ENCODE peak calls at places on chromosomes 2 and 18, in seven cellular contexts. T is IMR-90, H is neuronal stem cell, M is mesenchymal stem cell, K is H9, V is trophoblast cell, J is H1. C is an unnamed sample.

GRCh38 chr2:34578641-34579040 is 979.5 kb upstream of the FAM98A start:
- DNase-seq in T (no peak), M (no peak), K (no peak), J (no peak), V (no peak), H (no peak), C (peak; percentile 1)

GRCh38 chr2:239697765-239698164 is 296.9 kb upstream of the HDAC4 start:
- DNase-seq in J (no peak), K (no peak), H (no peak), T (no peak), M (no peak), V (no peak), C (no peak)

GRCh38 chr2:218871345-218872302 is 9.0 kb upstream of the WNT10A start:
- DNase-seq in J (no peak), V (no peak), H (no peak), T (no peak), M (no peak), K (no peak), C (no peak)

GRCh38 chr2:28217042-28217740 is 175.5 kb upstream of the FOSL2 start:
- DNase-seq in M (no peak), K (no peak), T (no peak), V (no peak), J (no peak), H (no peak), C (no peak)

GRCh38 chr18:31701752-31702151 is 17.4 kb upstream of the B4GALT6 start:
- DNase-seq in K (no peak), T (no peak), M (no peak), J (no peak), H (no peak), V (no peak), C (no peak)

GRCh38 chr2:7010376-7010775 is 93.2 kb downstream of the RNF144A start:
- DNase-seq in T (peak; percentile 3), H (no peak), J (no peak), V (no peak), K (no peak), M (peak; percentile 85), C (no peak)

GRCh38 chr2:239825705-239825979 is 199.5 kb downstream of the NDUFA10 start:
- DNase-seq in V (no peak), M (no peak), T (no peak), H (no peak), K (peak; percentile 13), J (no peak), C (no peak)

GRCh38 chr2:241156997-241157441 is 6.8 kb downstream of the PPP1R7 start:
- DNase-seq in V (no peak), H (no peak), T (no peak), J (no peak), K (no peak), M (no peak), C (peak; percentile 19)

GRCh38 chr2:156769802-156770201 is 333.6 kb downstream of the GPD2 start:
- DNase-seq in T (no peak), K (no peak), M (no peak), V (no peak), H (no peak), J (no peak), C (no peak)

GRCh38 chr18:79400591-79401381 is 5.1 kb downstream of the NFATC1 start:
- DNase-seq in K (no peak), J (no peak), T (no peak), V (no peak), M (no peak), H (no peak), C (no peak)

GRCh38 chr2:201257941-201258665 is 2.2 kb upstream of the CASP8 start:
- DNase-seq in H (no peak), J (no peak), V (peak; percentile 4), M (peak; percentile 89), K (peak; percentile 55), T (peak; percentile 79), C (peak; percentile 78)

GRCh38 chr18:55753643-55754255 is 165.8 kb upstream of the TCF4 start:
- DNase-seq in H (no peak), V (peak; percentile 40), K (no peak), M (no peak), T (peak; percentile 45), J (no peak), C (no peak)

GRCh38 chr18:47709556-47709955 is 220.9 kb downstream of the SMAD2 start:
- DNase-seq in T (no peak), M (no peak), K (no peak), H (no peak), V (no peak), J (no peak), C (no peak)

GRCh38 chr2:96315400-96316071 is 9.6 kb upstream of the ITPRIPL1 start:
- DNase-seq in J (no peak), M (peak; percentile 53), K (no peak), V (no peak), T (peak; percentile 71), H (no peak), C (peak; percentile 43)

GRCh38 chr2:45329045-45329677 is 281.9 kb downstream of the SRBD1 start:
- DNase-seq in M (peak; percentile 41), H (no peak), T (peak; percentile 45), J (no peak), V (no peak), K (peak; percentile 37), C (peak; percentile 70)

GRCh38 chr18:56199580-56200320 is 438.6 kb downstream of the TXNL1 start:
- DNase-seq in T (no peak), J (no peak), K (no peak), M (no peak), H (no peak), V (no peak), C (no peak)

GRCh38 chr2:101361079-101361478 is 26.2 kb downstream of the CREG2 start:
- DNase-seq in H (no peak), K (no peak), M (no peak), J (no peak), V (no peak), T (no peak), C (no peak)

GRCh38 chr18:49731860-49732311 is 81.4 kb downstream of the ACAA2 start:
- DNase-seq in V (peak; percentile 90), K (no peak), T (no peak), H (no peak), J (no peak), M (no peak), C (peak; percentile 35)

GRCh38 chr2:40197121-40197520 is 254.8 kb downstream of the SLC8A1 start:
- DNase-seq in V (no peak), H (no peak), T (no peak), J (no peak), K (no peak), M (no peak), C (no peak)

GRCh38 chr2:156110890-156111289 is 221.6 kb downstream of the NR4A2 start:
- DNase-seq in V (peak; percentile 56), K (peak; percentile 62), M (peak; percentile 4), H (no peak), T (no peak), J (peak; percentile 60), C (peak; percentile 79)

GRCh38 chr2:218020281-218020680 is 17.5 kb upstream of the TNS1 start:
- DNase-seq in T (no peak), V (no peak), K (no peak), J (no peak), H (no peak), M (no peak), C (no peak)

GRCh38 chr2:72953976-72954375 is 36.7 kb downstream of the EMX1 start:
- DNase-seq in H (no peak), T (no peak), K (no peak), J (no peak), V (no peak), M (no peak), C (no peak)

GRCh38 chr18:39841133-39842041 is 2113.6 kb upstream of the PIK3C3 start:
- DNase-seq in M (peak; percentile 77), J (peak; percentile 73), K (peak; percentile 79), V (peak; percentile 45), T (peak; percentile 50), H (peak; percentile 71), C (peak; percentile 88)

GRCh38 chr18:45528712-45529336 is 86.5 kb upstream of the SLC14A2 start:
- DNase-seq in M (no peak), K (no peak), T (no peak), J (no peak), H (no peak), V (no peak), C (no peak)
- H2BK5ac ChIP-seq in M (no peak overlapping the region), K (no peak overlapping the region), T (no peak overlapping the region), J (no peak overlapping the region), H (no peak overlapping the region), V (no peak overlapping the region), C (no peak overlapping the region)

DNA sequence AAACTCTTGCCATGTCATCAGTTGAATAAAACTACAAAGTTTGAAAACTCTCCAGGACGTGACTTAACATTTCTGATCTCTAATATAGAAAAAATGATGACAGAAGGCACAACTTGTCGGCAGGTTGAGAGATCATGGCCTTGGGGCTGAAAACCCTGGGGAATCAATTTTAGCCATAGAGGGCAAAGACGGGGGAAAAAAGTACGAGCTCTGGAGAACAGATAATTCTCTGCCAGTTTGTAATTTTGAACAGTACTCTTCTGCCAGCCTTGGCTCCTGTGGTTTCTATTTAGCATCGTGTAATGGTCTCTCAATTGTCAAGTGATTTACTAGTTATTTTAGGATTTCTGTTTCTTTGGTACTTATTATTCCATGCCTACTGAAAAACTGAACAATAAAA is 25.3 kb upstream of the CPS1 start:
- DNase-seq in V (no peak), H (no peak), K (no peak), T (no peak), J (no peak), M (no peak), C (no peak)
- H3K23ac ChIP-seq in V (no peak overlapping the region), H (no peak overlapping the region), K (no peak overlapping the region), T (no peak overlapping the region), J (no peak overlapping the region), M (no peak overlapping the region), C (no peak overlapping the region)

GRCh38 chr2:147663153-147663961 is 181.5 kb upstream of the ACVR2A start:
- DNase-seq in J (no peak), K (no peak), H (no peak), M (no peak), T (no peak), V (no peak), C (no peak)
- H3K27ac ChIP-seq in J (no peak overlapping the region), K (no peak overlapping the region), H (no peak overlapping the region), M (no peak overlapping the region), T (no peak overlapping the region), V (no peak overlapping the region), C (peak overlapping the region; percentile 46)

GRCh38 chr2:68045337-68045736 is 17.5 kb downstream of the C1D start:
- DNase-seq in K (no peak), M (peak; percentile 65), V (no peak), J (no peak), H (no peak), T (no peak), C (no peak)

GRCh38 chr2:68046642-68047240 is 16.1 kb downstream of the C1D start:
- DNase-seq in J (no peak), T (no peak), V (no peak), M (no peak), K (no peak), H (no peak), C (no peak)

GRCh38 chr2:68046224-68046623 is 16.6 kb downstream of the C1D start:
- DNase-seq in T (no peak), M (no peak), H (no peak), J (no peak), K (no peak), V (no peak), C (no peak)

GRCh38 chr2:68052717-68053422 is 9.9 kb downstream of the C1D start:
- DNase-seq in K (no peak), V (no peak), J (no peak), M (no peak), H (no peak), T (peak; percentile 34), C (no peak)

DNA sequence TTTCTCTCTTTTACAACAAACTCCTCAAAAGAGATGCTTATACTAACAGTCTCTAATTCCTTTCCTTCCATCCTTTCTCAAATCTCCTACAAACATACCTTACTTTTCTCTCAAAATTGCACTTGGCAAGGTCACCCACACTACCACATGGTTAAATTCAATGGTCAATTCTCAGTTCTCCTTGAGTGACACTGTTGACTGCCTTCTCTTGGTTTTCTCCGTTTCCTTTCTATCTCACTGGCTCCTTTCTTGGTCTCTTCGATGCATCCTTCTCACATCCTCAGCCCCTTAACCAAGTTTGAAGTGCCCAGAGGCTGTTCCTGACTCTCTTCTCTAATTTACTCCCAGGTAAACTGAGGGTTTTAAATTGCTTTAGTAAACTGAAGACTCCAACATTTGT is 12.5 kb downstream of the C1D start:
- DNase-seq in T (no peak), K (no peak), V (no peak), H (no peak), J (no peak), M (no peak), C (no peak)
- H2BK5ac ChIP-seq in T (no peak overlapping the region), K (no peak overlapping the region), V (no peak overlapping the region), H (no peak overlapping the region), J (no peak overlapping the region), M (no peak overlapping the region), C (no peak overlapping the region)